ENCODE peak calls at places on chromosomes 5 and 9, in nine cellular contexts. One of them, this sample, is unnamed.

GRCh38 chr5:133387621-133388020 is 224.7 kb downstream of the FSTL4 start:
- DNase-seq in stromal cell of bone marrow: no peak
- DNase-seq in left colon: no peak
- DNase-seq in effector memory CD4-positive, alpha-beta T cell: no peak
- DNase-seq in iris pigment epithelial cell: no peak
- DNase-seq in IMR-90: no peak
- DNase-seq in substantia nigra: no peak
- DNase-seq in amygdala: no peak
- DNase-seq in posterior vena cava: no peak
- DNase-seq in this sample: no peak

GRCh38 chr5:33311893-33312292 is 128.9 kb upstream of the TARS1 start:
- DNase-seq in iris pigment epithelial cell: peak
- DNase-seq in left colon: no peak
- DNase-seq in stromal cell of bone marrow: peak
- DNase-seq in posterior vena cava: no peak
- DNase-seq in IMR-90: peak
- DNase-seq in effector memory CD4-positive, alpha-beta T cell: no peak
- DNase-seq in amygdala: no peak
- DNase-seq in substantia nigra: no peak
- DNase-seq in this sample: peak

GRCh38 chr9:61673247-61673646 is 483.4 kb downstream of the SPATA31A7 start:
- DNase-seq in substantia nigra: no peak
- DNase-seq in posterior vena cava: peak
- DNase-seq in left colon: no peak
- DNase-seq in stromal cell of bone marrow: no peak
- DNase-seq in iris pigment epithelial cell: no peak
- DNase-seq in effector memory CD4-positive, alpha-beta T cell: no peak
- DNase-seq in IMR-90: no peak
- DNase-seq in amygdala: no peak
- DNase-seq in this sample: no peak

GRCh38 chr5:163162645-163163044 is 274.8 kb upstream of the CCNG1 start:
- DNase-seq in iris pigment epithelial cell: no peak
- DNase-seq in effector memory CD4-positive, alpha-beta T cell: no peak
- DNase-seq in substantia nigra: no peak
- DNase-seq in left colon: no peak
- DNase-seq in amygdala: no peak
- DNase-seq in posterior vena cava: no peak
- DNase-seq in IMR-90: no peak
- DNase-seq in stromal cell of bone marrow: no peak
- DNase-seq in this sample: no peak

GRCh38 chr9:78973906-78974305 is 597.9 kb upstream of the TLE4 start:
- DNase-seq in substantia nigra: no peak
- DNase-seq in iris pigment epithelial cell: peak
- DNase-seq in left colon: no peak
- DNase-seq in IMR-90: peak
- DNase-seq in effector memory CD4-positive, alpha-beta T cell: no peak
- DNase-seq in amygdala: no peak
- DNase-seq in stromal cell of bone marrow: no peak
- DNase-seq in posterior vena cava: no peak
- DNase-seq in this sample: peak

GRCh38 chr9:100084734-100085133 is 14.1 kb downstream of the ERP44 start:
- DNase-seq in left colon: no peak
- DNase-seq in IMR-90: no peak
- DNase-seq in iris pigment epithelial cell: no peak
- DNase-seq in posterior vena cava: no peak
- DNase-seq in effector memory CD4-positive, alpha-beta T cell: no peak
- DNase-seq in stromal cell of bone marrow: no peak
- DNase-seq in substantia nigra: no peak
- DNase-seq in amygdala: no peak
- DNase-seq in this sample: no peak

GRCh38 chr9:29211681-29212589 is 1638.7 kb upstream of the C9orf72 start:
- DNase-seq in posterior vena cava: peak
- DNase-seq in amygdala: no peak
- DNase-seq in substantia nigra: no peak
- DNase-seq in effector memory CD4-positive, alpha-beta T cell: no peak
- DNase-seq in left colon: peak
- DNase-seq in iris pigment epithelial cell: peak
- DNase-seq in IMR-90: no peak
- DNase-seq in stromal cell of bone marrow: peak
- DNase-seq in this sample: peak

GRCh38 chr5:149789835-149790234 is 59.7 kb downstream of the PPARGC1B start:
- DNase-seq in IMR-90: no peak
- DNase-seq in effector memory CD4-positive, alpha-beta T cell: no peak
- DNase-seq in posterior vena cava: no peak
- DNase-seq in amygdala: no peak
- DNase-seq in left colon: no peak
- DNase-seq in iris pigment epithelial cell: no peak
- DNase-seq in stromal cell of bone marrow: no peak
- DNase-seq in substantia nigra: no peak
- DNase-seq in this sample: no peak

GRCh38 chr9:126397056-126397455 is 70.4 kb downstream of the MVB12B start:
- DNase-seq in posterior vena cava: no peak
- DNase-seq in substantia nigra: no peak
- DNase-seq in stromal cell of bone marrow: no peak
- DNase-seq in effector memory CD4-positive, alpha-beta T cell: peak
- DNase-seq in iris pigment epithelial cell: no peak
- DNase-seq in left colon: peak
- DNase-seq in amygdala: no peak
- DNase-seq in IMR-90: no peak
- DNase-seq in this sample: no peak

GRCh38 chr9:89177401-89178161 is 1.0 kb downstream of the SHC3 start:
- DNase-seq in left colon: no peak
- DNase-seq in substantia nigra: no peak
- DNase-seq in stromal cell of bone marrow: no peak
- DNase-seq in effector memory CD4-positive, alpha-beta T cell: no peak
- DNase-seq in amygdala: no peak
- DNase-seq in iris pigment epithelial cell: peak
- DNase-seq in IMR-90: no peak
- DNase-seq in posterior vena cava: no peak
- DNase-seq in this sample: peak

GRCh38 chr5:53607896-53608295 is 47.5 kb downstream of the NDUFS4 start:
- DNase-seq in amygdala: no peak
- DNase-seq in stromal cell of bone marrow: peak
- DNase-seq in effector memory CD4-positive, alpha-beta T cell: no peak
- DNase-seq in iris pigment epithelial cell: peak
- DNase-seq in IMR-90: peak
- DNase-seq in left colon: no peak
- DNase-seq in substantia nigra: no peak
- DNase-seq in posterior vena cava: no peak
- DNase-seq in this sample: no peak

GRCh38 chr9:14661421-14662059 is 31.7 kb downstream of the ZDHHC21 start:
- DNase-seq in IMR-90: peak
- DNase-seq in substantia nigra: no peak
- DNase-seq in effector memory CD4-positive, alpha-beta T cell: no peak
- DNase-seq in stromal cell of bone marrow: no peak
- DNase-seq in posterior vena cava: no peak
- DNase-seq in left colon: no peak
- DNase-seq in iris pigment epithelial cell: peak
- DNase-seq in amygdala: no peak
- DNase-seq in this sample: peak

GRCh38 chr5:174719211-174719610 is 5.2 kb upstream of the MSX2 start:
- DNase-seq in posterior vena cava: no peak
- DNase-seq in left colon: no peak
- DNase-seq in stromal cell of bone marrow: no peak
- DNase-seq in amygdala: no peak
- DNase-seq in effector memory CD4-positive, alpha-beta T cell: no peak
- DNase-seq in iris pigment epithelial cell: no peak
- DNase-seq in substantia nigra: no peak
- DNase-seq in IMR-90: no peak
- DNase-seq in this sample: no peak

GRCh38 chr9:21576331-21577189 is 94.4 kb upstream of the IFNE start:
- DNase-seq in stromal cell of bone marrow: peak
- DNase-seq in effector memory CD4-positive, alpha-beta T cell: no peak
- DNase-seq in left colon: no peak
- DNase-seq in posterior vena cava: no peak
- DNase-seq in iris pigment epithelial cell: peak
- DNase-seq in substantia nigra: no peak
- DNase-seq in IMR-90: peak
- DNase-seq in amygdala: no peak
- DNase-seq in this sample: peak

GRCh38 chr5:106959447-106959846 is 711.3 kb downstream of the EFNA5 start:
- DNase-seq in iris pigment epithelial cell: no peak
- DNase-seq in left colon: peak
- DNase-seq in effector memory CD4-positive, alpha-beta T cell: no peak
- DNase-seq in IMR-90: no peak
- DNase-seq in posterior vena cava: no peak
- DNase-seq in stromal cell of bone marrow: no peak
- DNase-seq in amygdala: no peak
- DNase-seq in substantia nigra: no peak
- DNase-seq in this sample: no peak

GRCh38 chr5:16025681-16026080 is 153.9 kb downstream of the MARCHF11 start:
- DNase-seq in IMR-90: no peak
- DNase-seq in substantia nigra: no peak
- DNase-seq in effector memory CD4-positive, alpha-beta T cell: no peak
- DNase-seq in posterior vena cava: no peak
- DNase-seq in left colon: no peak
- DNase-seq in stromal cell of bone marrow: no peak
- DNase-seq in iris pigment epithelial cell: no peak
- DNase-seq in amygdala: no peak
- DNase-seq in this sample: no peak

GRCh38 chr9:13513710-13514444 is 234.4 kb upstream of the MPDZ start:
- DNase-seq in left colon: no peak
- DNase-seq in amygdala: no peak
- DNase-seq in iris pigment epithelial cell: peak
- DNase-seq in effector memory CD4-positive, alpha-beta T cell: no peak
- DNase-seq in IMR-90: no peak
- DNase-seq in posterior vena cava: no peak
- DNase-seq in substantia nigra: no peak
- DNase-seq in stromal cell of bone marrow: no peak
- DNase-seq in this sample: peak

GRCh38 chr5:150734579-150735384 is 24.0 kb downstream of the DCTN4 start:
- DNase-seq in posterior vena cava: peak
- DNase-seq in substantia nigra: no peak
- DNase-seq in effector memory CD4-positive, alpha-beta T cell: no peak
- DNase-seq in left colon: peak
- DNase-seq in stromal cell of bone marrow: no peak
- DNase-seq in iris pigment epithelial cell: no peak
- DNase-seq in amygdala: no peak
- DNase-seq in IMR-90: no peak
- DNase-seq in this sample: no peak

GRCh38 chr9:91416086-91416712 is 7.4 kb downstream of the NFIL3 start:
- DNase-seq in iris pigment epithelial cell: peak
- DNase-seq in left colon: no peak
- DNase-seq in posterior vena cava: no peak
- DNase-seq in IMR-90: peak
- DNase-seq in stromal cell of bone marrow: no peak
- DNase-seq in substantia nigra: no peak
- DNase-seq in amygdala: no peak
- DNase-seq in effector memory CD4-positive, alpha-beta T cell: no peak
- DNase-seq in this sample: peak

GRCh38 chr5:113514263-113514590 is 733 bp downstream of the YTHDC2 start:
- DNase-seq in stromal cell of bone marrow: no peak
- DNase-seq in left colon: no peak
- DNase-seq in amygdala: no peak
- DNase-seq in posterior vena cava: no peak
- DNase-seq in substantia nigra: no peak
- DNase-seq in iris pigment epithelial cell: no peak
- DNase-seq in IMR-90: no peak
- DNase-seq in effector memory CD4-positive, alpha-beta T cell: no peak
- DNase-seq in this sample: peak

GRCh38 chr9:129962889-129963703 is 79.9 kb downstream of the FNBP1 start:
- DNase-seq in amygdala: no peak
- DNase-seq in stromal cell of bone marrow: peak
- DNase-seq in left colon: peak
- DNase-seq in effector memory CD4-positive, alpha-beta T cell: peak
- DNase-seq in posterior vena cava: no peak
- DNase-seq in iris pigment epithelial cell: peak
- DNase-seq in IMR-90: peak
- DNase-seq in substantia nigra: no peak
- DNase-seq in this sample: peak

GRCh38 chr9:79221084-79221483 is 350.7 kb upstream of the TLE4 start:
- DNase-seq in posterior vena cava: no peak
- DNase-seq in left colon: no peak
- DNase-seq in stromal cell of bone marrow: peak
- DNase-seq in iris pigment epithelial cell: peak
- DNase-seq in amygdala: no peak
- DNase-seq in substantia nigra: no peak
- DNase-seq in IMR-90: peak
- DNase-seq in effector memory CD4-positive, alpha-beta T cell: no peak
- DNase-seq in this sample: peak

GRCh38 chr9:87959916-87960581 is 14.3 kb downstream of the CDK20 start:
- DNase-seq in posterior vena cava: no peak
- DNase-seq in stromal cell of bone marrow: no peak
- DNase-seq in amygdala: no peak
- DNase-seq in iris pigment epithelial cell: peak
- DNase-seq in effector memory CD4-positive, alpha-beta T cell: no peak
- DNase-seq in left colon: peak
- DNase-seq in substantia nigra: no peak
- DNase-seq in IMR-90: peak
- DNase-seq in this sample: peak

GRCh38 chr9:122900791-122901190 is 4.4 kb downstream of the RC3H2 start:
- DNase-seq in iris pigment epithelial cell: peak
- DNase-seq in stromal cell of bone marrow: no peak
- DNase-seq in amygdala: no peak
- DNase-seq in left colon: no peak
- DNase-seq in substantia nigra: no peak
- DNase-seq in posterior vena cava: no peak
- DNase-seq in IMR-90: peak
- DNase-seq in effector memory CD4-positive, alpha-beta T cell: no peak
- DNase-seq in this sample: peak

GRCh38 chr9:71796368-71796767 is 28.1 kb upstream of the CEMIP2 start:
- DNase-seq in iris pigment epithelial cell: no peak
- DNase-seq in effector memory CD4-positive, alpha-beta T cell: no peak
- DNase-seq in left colon: no peak
- DNase-seq in posterior vena cava: no peak
- DNase-seq in substantia nigra: no peak
- DNase-seq in stromal cell of bone marrow: no peak
- DNase-seq in amygdala: no peak
- DNase-seq in IMR-90: no peak
- DNase-seq in this sample: no peak

GRCh38 chr5:120532835-120533234 is 68.7 kb downstream of the PRR16 start:
- DNase-seq in left colon: no peak
- DNase-seq in amygdala: no peak
- DNase-seq in substantia nigra: no peak
- DNase-seq in stromal cell of bone marrow: no peak
- DNase-seq in IMR-90: no peak
- DNase-seq in iris pigment epithelial cell: no peak
- DNase-seq in posterior vena cava: no peak
- DNase-seq in effector memory CD4-positive, alpha-beta T cell: no peak
- DNase-seq in this sample: no peak

GRCh38 chr5:100647461-100648230 is 112.5 kb downstream of the FAM174A start:
- DNase-seq in left colon: peak
- DNase-seq in amygdala: no peak
- DNase-seq in substantia nigra: no peak
- DNase-seq in iris pigment epithelial cell: peak
- DNase-seq in posterior vena cava: no peak
- DNase-seq in IMR-90: no peak
- DNase-seq in effector memory CD4-positive, alpha-beta T cell: no peak
- DNase-seq in stromal cell of bone marrow: no peak
- DNase-seq in this sample: no peak